ENCODE peak calls at places on chromosome 11, in four cellular contexts. A is bronchial epithelial cell; B is CD4-positive, alpha-beta memory T cell; T is endothelial cell of umbilical vein. M is an unnamed sample.

GRCh38 chr11:34214961-34215805 is 109.8 kb downstream of the NAT10 start:
- DNase-seq in A (peak; percentile 95), T (no peak), B (no peak), M (no peak)

GRCh38 chr11:10990637-10991036 is 132.8 kb upstream of the ZBED5 start:
- DNase-seq in T (no peak), B (no peak), A (peak; percentile 61), M (no peak)

GRCh38 chr11:65425105-65425970 is 2.7 kb downstream of the NEAT1 start:
- DNase-seq in T (peak; percentile 65), A (peak; percentile 85), B (peak; percentile 87), M (peak; percentile 84)

GRCh38 chr11:76642341-76642740 is 28.2 kb downstream of the LRRC32 start:
- DNase-seq in T (no peak), B (no peak), A (no peak), M (no peak)

GRCh38 chr11:72969894-72970335 is 155.7 kb downstream of the ATG16L2 start:
- DNase-seq in T (peak; percentile 53), A (peak; percentile 60), B (peak; percentile 29), M (no peak)

GRCh38 chr11:71452354-71453020 is 516 bp upstream of the NADSYN1 start:
- DNase-seq in A (peak; percentile 39), B (peak; percentile 78), T (peak; percentile 63), M (peak; percentile 50)

GRCh38 chr11:64102005-64102738 is 63.7 kb downstream of the MACROD1 start:
- DNase-seq in B (no peak), T (no peak), A (no peak), M (no peak)

GRCh38 chr11:101269390-101269789 is 139.8 kb upstream of the PGR start:
- DNase-seq in B (no peak), A (no peak), T (no peak), M (no peak)

GRCh38 chr11:110092577-110093406 is at the start of gene ZC3H12C:
- DNase-seq in T (peak; percentile 89), B (no peak), A (peak; percentile 84), M (no peak)

GRCh38 chr11:1117970-1118369 is 39.8 kb upstream of the MUC5AC start:
- DNase-seq in B (no peak), T (no peak), A (no peak), M (no peak)

GRCh38 chr11:26332572-26332915 is 614 bp downstream of the ANO3 start:
- DNase-seq in T (no peak), B (no peak), A (no peak), M (no peak)
- H3K4me3 ChIP-seq in T (no peak overlapping the region), B (no peak overlapping the region), A (no peak overlapping the region), M (no peak overlapping the region)

DNA sequence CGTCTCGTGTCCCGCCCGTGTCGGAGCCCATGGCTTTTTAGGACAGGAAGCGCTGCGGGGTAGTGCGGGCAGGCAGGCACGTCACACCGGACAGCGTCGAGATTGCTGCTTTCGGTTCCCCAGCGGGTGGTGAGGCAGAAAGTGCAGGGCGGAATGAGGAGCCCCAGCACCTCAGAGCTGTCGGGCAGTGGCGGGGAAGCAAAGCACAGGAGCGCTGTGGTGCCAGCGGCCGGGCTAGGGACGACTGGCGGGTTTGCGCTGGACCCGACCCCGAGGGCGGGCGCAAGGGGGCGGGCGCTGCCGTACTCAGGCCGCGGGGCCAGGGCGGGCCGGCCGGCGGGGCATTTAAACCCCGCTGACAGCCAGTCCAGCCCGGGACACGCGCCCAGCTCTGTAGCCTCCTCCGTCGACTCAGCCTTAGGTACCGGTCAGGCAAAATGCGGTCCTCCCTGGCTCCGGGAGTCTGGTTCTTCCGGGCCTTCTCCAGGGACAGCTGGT is at the start of gene SLC37A2:
- DNase-seq in A (peak; percentile 64), B (peak; percentile 28), T (peak; percentile 64), M (no peak)
- H3K4me3 ChIP-seq in A (peak within 1 kb of the TSS; percentile 72), B (peak within 1 kb of the TSS; percentile 54), T (peak within 1 kb of the TSS; percentile 64), M (peak within 1 kb of the TSS; percentile 73)

GRCh38 chr11:35747638-35748037 is 85.1 kb downstream of the TRIM44 start:
- DNase-seq in B (no peak), T (no peak), A (no peak), M (no peak)
- H3K4me3 ChIP-seq in B (no peak overlapping the region), T (no peak overlapping the region), A (no peak overlapping the region), M (no peak overlapping the region)

DNA sequence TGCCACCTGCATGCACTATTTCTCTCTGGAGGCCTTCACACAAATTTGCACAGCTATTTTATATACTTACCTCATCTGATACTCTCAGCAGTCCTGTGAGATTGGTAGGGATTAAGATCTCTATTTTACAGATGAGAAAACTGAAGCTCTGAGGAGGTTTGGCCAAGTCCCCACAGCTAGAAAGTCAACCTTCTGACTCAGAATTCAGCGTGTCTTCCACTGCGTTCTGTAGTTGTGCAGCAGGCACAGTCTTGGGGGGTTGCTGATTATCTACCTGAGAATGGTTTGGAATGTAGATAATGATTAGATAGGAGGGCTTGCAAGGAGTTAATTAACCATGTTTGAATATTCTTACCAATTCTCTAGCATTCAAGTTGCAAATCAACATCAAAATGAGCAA is 2.5 kb upstream of the SORL1 start:
- DNase-seq in B (no peak), T (no peak), A (no peak), M (no peak)
- H3K4me3 ChIP-seq in B (no peak overlapping the region), T (no peak overlapping the region), A (no peak overlapping the region), M (no peak overlapping the region)

GRCh38 chr11:111573821-111574249 is 28.4 kb upstream of the SIK2 start:
- DNase-seq in A (no peak), B (no peak), T (no peak), M (no peak)
- H3K4me3 ChIP-seq in A (no peak overlapping the region), B (no peak overlapping the region), T (no peak overlapping the region), M (no peak overlapping the region)

GRCh38 chr11:133064152-133064877 is 468.0 kb downstream of the OPCML start:
- DNase-seq in T (peak; percentile 48), B (no peak), A (no peak), M (no peak)
- H3K4me3 ChIP-seq in T (peak overlapping the region; percentile 42), B (no peak overlapping the region), A (peak overlapping the region; percentile 29), M (no peak overlapping the region)

DNA sequence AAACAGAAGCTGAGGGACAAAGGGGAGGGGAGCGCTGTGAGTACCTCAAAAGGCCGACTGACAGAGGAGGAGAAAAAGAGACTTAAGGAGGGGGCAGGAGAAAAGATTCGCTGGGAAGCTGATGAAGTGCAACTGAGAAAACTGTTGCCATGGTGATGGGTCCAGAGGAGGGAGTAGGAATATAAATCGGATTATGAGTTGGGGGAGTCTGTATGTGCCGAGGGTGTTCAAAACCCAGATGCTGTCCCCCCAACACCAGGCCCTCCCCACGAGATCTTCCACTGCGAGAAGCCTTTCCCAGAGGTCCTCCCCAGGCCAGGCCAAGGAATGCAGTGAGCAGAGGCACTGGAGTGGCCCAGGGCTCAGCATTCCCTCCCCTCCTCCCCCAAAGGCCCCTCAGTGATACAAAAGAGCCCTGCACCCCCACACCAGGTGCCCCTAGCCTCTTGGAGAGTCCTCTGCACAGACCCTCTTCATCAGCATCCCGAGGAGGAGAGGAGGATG is 13.7 kb upstream of the BCL9L start:
- DNase-seq in A (no peak), B (no peak), T (no peak), M (no peak)
- H3K4me3 ChIP-seq in A (no peak overlapping the region), B (no peak overlapping the region), T (no peak overlapping the region), M (no peak overlapping the region)

M was measured in effector memory CD4-positive, alpha-beta T cell.